ENCODE peak calls at places on chromosome 7, in five cellular contexts. S is SK-N-SH, G is HepG2, Z is GM12891, Q is K562. U is an unnamed sample.

GRCh38 chr7:48938539-48938938 is 14.2 kb downstream of the CDC14C start:
- DNase-seq in Q (no peak), G (no peak), Z (no peak), S (no peak), U (no peak)

GRCh38 chr7:81248420-81248819 is 329.6 kb upstream of the SEMA3C start:
- DNase-seq in Z (no peak), G (no peak), Q (no peak), S (no peak), U (no peak)

GRCh38 chr7:159023746-159024145 is 120.9 kb downstream of the VIPR2 start:
- DNase-seq in Q (no peak), Z (no peak), G (no peak), S (no peak), U (no peak)

GRCh38 chr7:102992820-102993531 is 80.2 kb downstream of the LRRC17 start:
- DNase-seq in Q (peak), G (peak), Z (no peak), S (no peak), U (no peak)

GRCh38 chr7:91055219-91055618 is 209.0 kb upstream of the FZD1 start:
- DNase-seq in S (no peak), Z (no peak), Q (no peak), G (no peak), U (no peak)

GRCh38 chr7:90720970-90721768 is 125.0 kb downstream of the CDK14 start:
- DNase-seq in Q (no peak), G (peak), Z (no peak), S (no peak), U (no peak)

GRCh38 chr7:52091101-52091500 is 774.5 kb upstream of the COBL start:
- DNase-seq in Q (no peak), S (no peak), Z (no peak), G (no peak), U (no peak)

GRCh38 chr7:16918288-16918895 is 36.6 kb upstream of the AGR3 start:
- DNase-seq in Q (peak), S (peak), G (peak), Z (no peak), U (no peak)

GRCh38 chr7:131095346-131095745 is 232.3 kb upstream of the MKLN1 start:
- DNase-seq in Q (no peak), G (no peak), S (no peak), Z (no peak), U (no peak)

GRCh38 chr7:73376671-73377412 is 48.9 kb downstream of the FKBP6 start:
- DNase-seq in G (no peak), Z (no peak), Q (no peak), S (no peak), U (no peak)

GRCh38 chr7:48511021-48511579 is 339.8 kb downstream of the ABCA13 start:
- DNase-seq in Z (no peak), S (no peak), Q (no peak), G (no peak), U (no peak)

GRCh38 chr7:121366852-121367431 is 29.2 kb downstream of the FAM3C start:
- DNase-seq in Z (no peak), Q (peak), S (peak), G (peak), U (no peak)
- TF ChIP-seq TAF1 in Z (no peak), Q (no peak), S (no peak), G (no peak), U (no peak)

GRCh38 chr7:85038466-85038865 is 148.4 kb downstream of the SEMA3D start:
- DNase-seq in Q (no peak), S (no peak), G (no peak), Z (no peak), U (no peak)

GRCh38 chr7:85046512-85046911 is 140.3 kb downstream of the SEMA3D start:
- DNase-seq in G (no peak), Q (no peak), S (no peak), Z (no peak), U (no peak)

GRCh38 chr7:85039196-85039923 is 147.5 kb downstream of the SEMA3D start:
- DNase-seq in S (no peak), Q (no peak), Z (no peak), G (no peak), U (no peak)

DNA sequence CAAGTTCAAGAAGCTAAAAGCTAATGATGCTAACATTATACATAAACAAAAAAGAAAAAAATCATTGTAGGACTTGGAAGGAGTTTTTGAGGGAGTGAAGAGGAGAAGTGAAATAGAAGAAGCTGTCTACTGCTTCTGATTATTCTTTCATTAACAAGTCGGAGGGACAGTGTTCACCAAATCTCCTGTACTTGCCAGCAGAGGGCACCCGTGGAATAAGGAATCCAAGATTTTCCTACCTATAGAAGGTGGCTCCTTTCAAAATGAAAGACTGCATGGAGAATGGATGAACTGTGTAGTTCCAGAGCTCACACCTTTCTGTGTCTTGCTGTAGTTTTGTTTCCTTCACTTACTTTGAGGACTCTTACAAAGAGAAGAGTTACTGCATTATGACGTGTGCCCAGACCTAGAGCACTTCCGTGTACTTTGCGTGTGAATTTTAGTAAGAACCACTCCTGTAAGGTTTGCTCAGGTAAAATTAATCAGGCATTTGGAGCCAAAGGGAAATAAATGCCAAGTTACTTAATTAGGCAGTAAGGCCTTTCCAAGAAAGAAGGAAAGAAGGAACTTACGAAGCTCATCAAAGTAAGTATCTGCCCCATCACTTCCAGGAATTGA is 145.1 kb downstream of the SEMA3D start:
- DNase-seq in Q (peak), Z (no peak), G (peak), S (peak), U (no peak)
- TF ChIP-seq POLR2AphosphoS5 in Q (no peak), Z (no peak), G (no peak), S (no peak), U (no peak)

GRCh38 chr7:4205828-4206227 is 476.3 kb upstream of the FOXK1 start:
- DNase-seq in Q (no peak), G (no peak), Z (no peak), S (no peak), U (no peak)

GRCh38 chr7:4209126-4209525 is 473.0 kb upstream of the FOXK1 start:
- DNase-seq in Q (no peak), Z (no peak), G (no peak), S (no peak), U (no peak)

GRCh38 chr7:4208086-4208485 is 474.0 kb upstream of the FOXK1 start:
- DNase-seq in S (peak), Z (no peak), G (no peak), Q (no peak), U (no peak)

GRCh38 chr7:4208586-4208985 is 473.5 kb upstream of the FOXK1 start:
- DNase-seq in G (no peak), Z (no peak), Q (no peak), S (no peak), U (no peak)

DNA sequence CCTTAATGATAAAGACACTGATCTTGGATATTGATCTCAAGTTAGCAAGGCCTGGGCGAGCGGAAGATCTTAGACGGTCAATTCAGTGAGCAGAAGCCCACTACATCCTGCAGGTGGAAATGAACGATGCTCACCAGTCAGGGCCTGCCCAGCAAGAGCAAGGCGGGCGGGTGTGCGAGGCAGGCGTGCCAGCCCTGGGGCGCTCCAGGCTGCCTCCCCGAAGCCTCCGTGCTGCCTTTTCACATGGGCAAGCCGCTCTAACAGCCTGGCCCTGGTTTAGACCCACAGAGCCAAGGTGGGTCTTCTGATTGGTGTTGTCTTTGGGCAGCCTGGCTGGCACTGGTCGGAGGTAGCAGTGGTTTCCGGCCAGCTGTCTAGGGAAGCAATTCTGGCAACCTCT is 475.1 kb upstream of the FOXK1 start:
- DNase-seq in Z (no peak), S (no peak), Q (no peak), G (no peak), U (no peak)
- TF ChIP-seq TAF1 in Z (no peak), S (no peak), Q (no peak), G (no peak), U (no peak)

GRCh38 chr7:36366649-36367560 is 22.8 kb upstream of the ANLN start:
- DNase-seq in Q (peak), G (peak), S (peak), Z (peak), U (peak)
- TF ChIP-seq POLR2AphosphoS5 in Q (no peak), G (peak), S (no peak), Z (no peak), U (no peak)

U was measured in GM12892.